ENCODE peak calls at places on chromosomes 3 and 15, in four cellular contexts. I, V, U and X are unnamed samples.

GRCh38 chr3:169746924-169747323 is 17.9 kb downstream of the TERC start:
- DNase-seq in U (no peak), I (no peak), V (no peak), X (no peak)

GRCh38 chr3:175940243-175940642 is 1081.1 kb downstream of the NAALADL2 start:
- DNase-seq in I (no peak), V (no peak), U (no peak), X (no peak)

GRCh38 chr3:43996379-43997301 is 245.0 kb upstream of the TOPAZ1 start:
- DNase-seq in I (peak), V (no peak), U (no peak), X (peak)

GRCh38 chr3:99875573-99875924 is 57.9 kb downstream of the CMSS1 start:
- DNase-seq in U (no peak), I (peak), V (no peak), X (no peak)

GRCh38 chr15:59366368-59367021 is 6.2 kb downstream of the MYO1E start:
- DNase-seq in V (no peak), U (no peak), I (no peak), X (no peak)

GRCh38 chr3:82938821-82939328 is 1177.4 kb upstream of the GBE1 start:
- DNase-seq in V (no peak), U (no peak), I (no peak), X (no peak)

GRCh38 chr15:101121511-101122090 is 130.2 kb downstream of the CHSY1 start:
- DNase-seq in U (peak), V (peak), I (peak), X (no peak)

GRCh38 chr3:64549869-64550268 is 137.9 kb downstream of the ADAMTS9 start:
- DNase-seq in V (no peak), U (no peak), I (no peak), X (no peak)

GRCh38 chr15:59687831-59688230 is 1.3 kb downstream of the BNIP2 start:
- DNase-seq in I (no peak), U (peak), V (no peak), X (no peak)

GRCh38 chr3:128060473-128061381 is 8.5 kb downstream of the SEC61A1 start:
- DNase-seq in V (no peak), I (no peak), U (no peak), X (no peak)

GRCh38 chr3:184180165-184180564 is 5.5 kb downstream of the AP2M1 start:
- DNase-seq in U (no peak), I (no peak), V (no peak), X (no peak)

GRCh38 chr15:41554401-41554800 is 4.6 kb upstream of the TYRO3 start:
- DNase-seq in U (no peak), I (no peak), V (no peak), X (no peak)

GRCh38 chr3:103218793-103219192 is 784.0 kb downstream of the ZPLD1 start:
- DNase-seq in U (no peak), V (no peak), I (no peak), X (no peak)

GRCh38 chr15:70182858-70183695 is 85.4 kb upstream of the TLE3 start:
- DNase-seq in V (no peak), I (no peak), U (no peak), X (no peak)

GRCh38 chr3:5245927-5246326 is 58.4 kb downstream of the EDEM1 start:
- DNase-seq in I (no peak), V (no peak), U (no peak), X (no peak)

GRCh38 chr15:40843885-40844542 is at the start of gene SPINT1:
- DNase-seq in U (peak), V (peak), I (peak), X (no peak)

GRCh38 chr3:33911525-33912322 is 113.3 kb downstream of the PDCD6IP start:
- DNase-seq in U (no peak), I (no peak), V (no peak), X (no peak)

GRCh38 chr15:66226736-66227135 is 26.8 kb downstream of the MEGF11 start:
- DNase-seq in I (no peak), U (no peak), V (no peak), X (no peak)

GRCh38 chr3:105610473-105610872 is 243.8 kb downstream of the ALCAM start:
- DNase-seq in U (no peak), I (no peak), V (no peak), X (no peak)

GRCh38 chr3:99250821-99251355 is 349.4 kb upstream of the DCBLD2 start:
- DNase-seq in I (no peak), U (no peak), V (no peak), X (no peak)

GRCh38 chr3:13021934-13022265 is 51.3 kb downstream of the IQSEC1 start:
- DNase-seq in I (no peak), U (no peak), V (no peak), X (no peak)
- H3K27ac ChIP-seq in I (no peak), U (no peak), V (no peak), X (no peak)

GRCh38 chr15:74345051-74345450 is 22.4 kb downstream of the CYP11A1 start:
- DNase-seq in I (no peak), U (no peak), V (no peak), X (no peak)
- H3K27ac ChIP-seq in I (no peak), U (no peak), V (no peak), X (no peak)

DNA sequence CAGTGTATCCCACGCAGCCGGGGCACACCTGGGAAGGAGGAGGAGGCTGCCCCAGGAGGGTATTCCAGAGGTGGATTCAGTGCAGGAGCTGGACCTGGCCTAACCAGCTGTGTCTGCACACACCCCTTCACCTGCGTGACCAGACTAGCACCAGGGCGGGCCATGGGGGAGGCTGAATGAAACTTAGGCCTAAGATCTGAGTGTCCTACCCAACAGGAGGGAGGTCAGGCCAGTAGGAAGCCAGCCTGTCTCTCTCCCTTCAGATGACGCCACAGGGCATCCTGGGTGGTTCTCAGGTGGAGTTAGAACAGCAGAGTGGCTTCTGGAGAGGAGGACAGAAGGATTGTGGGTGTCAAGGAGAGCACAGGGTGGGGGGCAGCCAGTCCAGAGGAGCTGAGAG is 3.4 kb upstream of the SEMA3F start:
- DNase-seq in V (no peak), U (no peak), I (no peak), X (no peak)
- H3K27ac ChIP-seq in V (no peak), U (no peak), I (no peak), X (no peak)

GRCh38 chr3:38834110-38834509 is 18.1 kb upstream of the SCN10A start:
- DNase-seq in I (peak), U (no peak), V (no peak), X (no peak)
- H3K27ac ChIP-seq in I (no peak), U (no peak), V (no peak), X (no peak)

GRCh38 chr3:182618085-182618732 is 175.1 kb upstream of the ATP11B start:
- DNase-seq in U (no peak), I (peak), V (no peak), X (no peak)
- H3K27ac ChIP-seq in U (no peak), I (no peak), V (no peak), X (peak)